ENCODE peak calls at places on chromosomes 13 and 19, in four cellular contexts. B, C, F and N are unnamed samples.

GRCh38 chr13:76570485-76570884 is 315.7 kb downstream of the KCTD12 start:
- DNase-seq in B (no peak), C (no peak), F (no peak), N (no peak)

GRCh38 chr19:4671182-4671851 is 1.2 kb upstream of the MYDGF start:
- DNase-seq in B (no peak), C (no peak), F (no peak), N (no peak)

GRCh38 chr19:21603431-21604153 is 98.2 kb downstream of the ZNF429 start:
- DNase-seq in B (no peak), C (no peak), F (no peak), N (no peak)

GRCh38 chr13:52809310-52809769 is 39.1 kb downstream of the PCDH8 start:
- DNase-seq in B (no peak), C (peak), F (peak), N (peak)

GRCh38 chr13:40236566-40237168 is 429.8 kb downstream of the FOXO1 start:
- DNase-seq in B (no peak), C (no peak), F (peak), N (no peak)

GRCh38 chr13:102846261-102847015 is 606 bp downstream of the ERCC5 start:
- DNase-seq in B (no peak), C (peak), F (peak), N (no peak)

GRCh38 chr19:16098416-16098768 is 13.3 kb upstream of the RAB8A start:
- DNase-seq in B (no peak), C (no peak), F (no peak), N (no peak)

GRCh38 chr19:19405919-19406877 is 723 bp downstream of the GATAD2A start:
- DNase-seq in B (peak), C (peak), F (peak), N (peak)

GRCh38 chr19:55212447-55212846 is 3.1 kb upstream of the PTPRH start:
- DNase-seq in B (no peak), C (no peak), F (peak), N (no peak)

GRCh38 chr13:103515410-103515809 is 449.2 kb upstream of the SLC10A2 start:
- DNase-seq in B (no peak), C (no peak), F (no peak), N (no peak)

GRCh38 chr13:74253161-74253560 is 119.0 kb upstream of the KLF12 start:
- DNase-seq in B (no peak), C (no peak), F (no peak), N (no peak)

GRCh38 chr13:111893071-111893606 is 173.8 kb upstream of the SOX1 start:
- DNase-seq in B (no peak), C (no peak), F (no peak), N (no peak)

GRCh38 chr13:18998389-18998788 is 183.2 kb downstream of the TUBA3C start:
- DNase-seq in B (no peak), C (no peak), F (no peak), N (no peak)

GRCh38 chr13:24075137-24075975 is 85.2 kb upstream of the SPATA13 start:
- DNase-seq in B (no peak), C (no peak), F (peak), N (no peak)

GRCh38 chr19:46935066-46935663 is 74.4 kb downstream of the ARHGAP35 start:
- DNase-seq in B (no peak), C (no peak), F (no peak), N (no peak)

GRCh38 chr19:12974301-12975220 is 5.2 kb downstream of the DAND5 start:
- DNase-seq in B (no peak), C (peak), F (no peak), N (peak)

GRCh38 chr19:39677931-39678889 is 22.5 kb downstream of the LGALS16 start:
- DNase-seq in B (no peak), C (no peak), F (no peak), N (no peak)

GRCh38 chr13:34931572-34931971 is 10.5 kb upstream of the NBEA start:
- DNase-seq in B (no peak), C (no peak), F (peak), N (no peak)

GRCh38 chr13:79659161-79659560 is 178.2 kb downstream of the NDFIP2 start:
- DNase-seq in B (no peak), C (no peak), F (peak), N (no peak)

GRCh38 chr19:2640563-2641331 is 61.7 kb downstream of the GNG7 start:
- DNase-seq in B (no peak), C (no peak), F (no peak), N (no peak)

GRCh38 chr13:67156718-67157049 is 73.5 kb downstream of the PCDH9 start:
- DNase-seq in B (no peak), C (no peak), F (no peak), N (no peak)

GRCh38 chr19:2602391-2603181 is 99.9 kb downstream of the GNG7 start:
- DNase-seq in B (peak), C (no peak), F (peak), N (peak)

GRCh38 chr19:50147462-50148423 is 15.3 kb downstream of the IZUMO2 start:
- DNase-seq in B (peak), C (peak), F (peak), N (peak)

GRCh38 chr13:28492527-28493367 is 2.2 kb downstream of the FLT1 start:
- DNase-seq in B (no peak), C (no peak), F (no peak), N (no peak)

GRCh38 chr13:23960566-23961156 is 63.4 kb upstream of the C1QTNF9B start:
- DNase-seq in B (no peak), C (no peak), F (peak), N (no peak)

GRCh38 chr13:33194820-33195692 is 90.5 kb downstream of the STARD13 start:
- DNase-seq in B (no peak), C (no peak), F (no peak), N (no peak)

GRCh38 chr19:38737921-38738731 is 6.1 kb downstream of the CAPN12 start:
- DNase-seq in B (no peak), C (no peak), F (no peak), N (no peak)

GRCh38 chr13:78183737-78184136 is 265.1 kb upstream of the EDNRB start:
- DNase-seq in B (no peak), C (no peak), F (peak), N (no peak)

GRCh38 chr13:21203132-21203531 is 26.7 kb downstream of the MRPL57 start:
- DNase-seq in B (no peak), C (no peak), F (peak), N (no peak)

GRCh38 chr13:94188173-94188869 is 291.2 kb downstream of the DCT start:
- DNase-seq in B (no peak), C (no peak), F (no peak), N (no peak)